ENCODE peak calls at places on chromosomes 11 and 22, in four cellular contexts. E is HCT116, H is heart left ventricle, B is upper lobe of left lung. D is an unnamed sample.

GRCh38 chr22:42328130-42328821 is 57.8 kb upstream of the TCF20 start:
- DNase-seq in H (no peak), B (no peak), E (no peak), D (no peak)

GRCh38 chr11:109641549-109641948 is 219.6 kb downstream of the C11orf87 start:
- DNase-seq in H (no peak), E (no peak), B (no peak), D (no peak)

GRCh38 chr11:65436412-65437032 is 13.9 kb downstream of the NEAT1 start:
- DNase-seq in B (no peak), H (peak), E (no peak), D (peak)

GRCh38 chr11:58632510-58632909 is 10.0 kb downstream of the CNTF start:
- DNase-seq in E (no peak), H (no peak), B (no peak), D (no peak)

GRCh38 chr22:20610243-20610686 is 102.9 kb downstream of the MED15 start:
- DNase-seq in H (no peak), B (peak), E (no peak), D (no peak)

GRCh38 chr11:110655967-110656366 is 56.3 kb downstream of the ARHGAP20 start:
- DNase-seq in B (no peak), H (no peak), E (no peak), D (no peak)

GRCh38 chr22:31533391-31533790 is 37.1 kb downstream of the SFI1 start:
- DNase-seq in E (no peak), H (no peak), B (no peak), D (no peak)

GRCh38 chr22:20968281-20968977 is 1.4 kb downstream of the AIFM3 start:
- DNase-seq in H (no peak), B (peak), E (no peak), D (no peak)

GRCh38 chr11:134576721-134577171 is 164.7 kb upstream of the B3GAT1 start:
- DNase-seq in H (no peak), B (no peak), E (no peak), D (no peak)

GRCh38 chr11:122715883-122716282 is 60.4 kb downstream of the UBASH3B start:
- DNase-seq in B (no peak), E (no peak), H (no peak), D (no peak)

GRCh38 chr11:122720482-122720881 is 65.0 kb downstream of the UBASH3B start:
- DNase-seq in E (no peak), B (no peak), H (no peak), D (no peak)

GRCh38 chr11:122714484-122714883 is 59.0 kb downstream of the UBASH3B start:
- DNase-seq in H (no peak), E (no peak), B (no peak), D (peak)

GRCh38 chr11:122714021-122714420 is 58.5 kb downstream of the UBASH3B start:
- DNase-seq in H (no peak), B (no peak), E (no peak), D (no peak)

DNA sequence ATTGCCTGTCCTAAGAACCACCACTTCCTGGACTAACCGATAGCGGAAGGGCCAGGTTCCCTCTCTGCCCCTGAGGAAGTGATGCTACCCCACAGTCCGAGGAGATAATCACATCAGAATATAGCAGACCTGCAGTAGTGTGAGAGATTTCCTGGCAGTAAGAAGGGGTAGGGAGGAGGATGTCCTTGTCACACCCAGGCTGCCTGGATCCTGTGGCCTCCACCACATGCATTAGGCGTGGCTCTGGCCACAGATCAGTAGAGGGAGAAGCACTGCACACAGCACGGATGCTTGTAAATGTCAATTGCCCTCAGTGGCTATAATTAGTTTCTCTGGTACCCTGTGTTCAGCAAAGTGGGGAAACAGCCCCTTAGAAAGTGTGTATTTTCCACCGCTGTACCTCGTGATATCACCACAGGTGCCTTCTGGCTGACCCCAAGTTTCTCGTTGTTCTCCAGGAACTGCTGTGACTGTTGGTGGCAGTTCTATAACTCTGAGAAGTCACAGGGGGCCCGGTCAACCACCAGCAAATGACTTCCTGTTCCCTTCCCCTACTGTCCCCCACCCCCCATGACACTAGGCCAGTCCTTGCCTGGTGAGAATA is 61.8 kb downstream of the UBASH3B start:
- DNase-seq in B (no peak), E (no peak), H (no peak), D (no peak)
- TF ChIP-seq POLR2A in B (no peak), E (no peak), H (no peak), D (no peak)

GRCh38 chr22:22408731-22409696 is 99.5 kb downstream of the ZNF280B start:
- DNase-seq in B (no peak), E (peak), H (no peak), D (peak)
- TF ChIP-seq CTCF in B (peak), E (peak), H (peak), D (no peak)

GRCh38 chr11:67372232-67372992 is 986 bp downstream of the CLCF1 start:
- DNase-seq in H (no peak), B (peak), E (no peak), D (no peak)

GRCh38 chr11:67372993-67373915 is at the start of gene CLCF1:
- DNase-seq in B (peak), H (peak), E (no peak), D (no peak)

GRCh38 chr11:67375320-67376021 is 2.1 kb upstream of the CLCF1 start:
- DNase-seq in B (no peak), H (no peak), E (no peak), D (no peak)

GRCh38 chr11:67374571-67375276 is 1.3 kb upstream of the CLCF1 start:
- DNase-seq in B (no peak), H (no peak), E (no peak), D (no peak)

GRCh38 chr11:67373916-67374570 is 645 bp upstream of the CLCF1 start:
- DNase-seq in B (peak), H (peak), E (peak), D (peak)
- TF ChIP-seq POLR2A in B (peak), H (peak), E (peak), D (no peak)

GRCh38 chr11:103031834-103032233 is 60.1 kb downstream of the DCUN1D5 start:
- DNase-seq in B (no peak), E (no peak), H (no peak), D (no peak)
- TF ChIP-seq CTCF in B (no peak), E (no peak), H (no peak), D (no peak)

DNA sequence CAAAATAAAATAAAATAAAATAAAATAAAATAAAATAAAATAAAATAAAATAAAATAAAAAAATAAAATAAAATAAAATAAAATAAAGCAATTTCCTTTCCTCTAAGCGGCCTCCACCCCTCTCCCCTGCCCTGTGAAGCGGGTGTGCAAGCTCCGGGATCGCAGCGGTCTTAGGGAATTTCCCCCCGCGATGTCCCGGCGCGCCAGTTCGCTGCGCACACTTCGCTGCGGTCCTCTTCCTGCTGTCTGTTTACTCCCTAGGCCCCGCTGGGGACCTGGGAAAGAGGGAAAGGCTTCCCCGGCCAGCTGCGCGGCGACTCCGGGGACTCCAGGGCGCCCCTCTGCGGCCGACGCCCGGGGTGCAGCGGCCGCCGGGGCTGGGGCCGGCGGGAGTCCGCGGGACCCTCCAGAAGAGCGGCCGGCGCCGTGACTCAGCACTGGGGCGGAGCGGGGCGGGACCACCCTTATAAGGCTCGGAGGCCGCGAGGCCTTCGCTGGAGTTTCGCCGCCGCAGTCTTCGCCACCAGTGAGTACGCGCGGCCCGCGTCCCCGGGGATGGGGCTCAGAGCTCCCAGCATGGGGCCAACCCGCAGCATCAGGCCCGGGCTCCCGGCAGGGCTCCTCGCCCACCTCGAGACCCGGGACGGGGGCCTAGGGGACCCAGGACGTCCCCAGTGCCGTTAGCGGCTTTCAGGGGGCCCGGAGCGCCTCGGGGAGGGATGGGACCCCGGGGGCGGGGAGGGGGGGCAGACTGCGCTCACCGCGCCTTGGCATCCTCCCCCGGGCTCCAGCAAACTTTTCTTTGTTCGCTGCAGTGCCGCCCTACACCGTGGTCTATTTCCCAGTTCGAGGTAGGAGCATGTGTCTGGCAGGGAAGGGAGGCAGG is at the start of gene GSTP1:
- DNase-seq in H (peak), B (peak), E (peak), D (peak)
- TF ChIP-seq POLR2A in H (peak), B (peak), E (peak), D (no peak)

GRCh38 chr11:88103337-88104206 is 71.7 kb downstream of the RAB38 start:
- DNase-seq in B (no peak), H (peak), E (peak), D (no peak)
- TF ChIP-seq CTCF in B (peak), H (peak), E (peak), D (no peak)

GRCh38 chr11:59756845-59757244 is 1.7 kb downstream of the STX3 start:
- DNase-seq in B (no peak), H (no peak), E (peak), D (no peak)
- TF ChIP-seq POLR2A in B (no peak), H (no peak), E (no peak), D (no peak)

DNA sequence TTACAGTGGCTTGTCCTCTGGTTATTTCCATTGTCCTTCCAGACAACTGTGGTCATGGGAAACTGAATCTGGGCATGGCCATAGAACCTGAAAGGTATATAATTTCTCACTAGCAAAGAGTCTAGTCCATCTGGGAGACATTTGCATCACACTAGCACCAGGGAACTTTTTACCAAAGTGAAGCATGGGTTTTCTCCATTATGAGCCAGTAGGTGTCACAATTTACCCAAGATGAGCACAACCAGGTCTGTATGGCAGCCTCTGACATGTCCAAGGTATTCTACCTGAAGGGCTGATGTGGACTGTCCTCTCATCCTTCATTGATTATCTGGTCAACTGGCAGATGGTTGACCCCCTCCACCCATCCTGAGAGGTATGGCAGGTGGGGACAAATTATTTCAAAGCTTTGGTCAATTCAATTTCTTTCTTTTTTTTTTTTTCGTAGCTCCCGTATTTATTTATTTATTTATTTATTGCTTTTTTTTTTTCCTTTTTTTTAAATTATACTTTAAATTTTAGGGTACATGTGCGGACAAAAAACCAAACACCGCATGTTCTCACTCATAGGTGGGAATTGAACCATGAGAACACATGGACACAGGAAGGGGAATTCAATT is 425.9 kb downstream of the TMEM135 start:
- DNase-seq in H (no peak), E (peak), B (no peak), D (no peak)
- TF ChIP-seq CTCF in H (peak), E (peak), B (no peak), D (no peak)

DNA sequence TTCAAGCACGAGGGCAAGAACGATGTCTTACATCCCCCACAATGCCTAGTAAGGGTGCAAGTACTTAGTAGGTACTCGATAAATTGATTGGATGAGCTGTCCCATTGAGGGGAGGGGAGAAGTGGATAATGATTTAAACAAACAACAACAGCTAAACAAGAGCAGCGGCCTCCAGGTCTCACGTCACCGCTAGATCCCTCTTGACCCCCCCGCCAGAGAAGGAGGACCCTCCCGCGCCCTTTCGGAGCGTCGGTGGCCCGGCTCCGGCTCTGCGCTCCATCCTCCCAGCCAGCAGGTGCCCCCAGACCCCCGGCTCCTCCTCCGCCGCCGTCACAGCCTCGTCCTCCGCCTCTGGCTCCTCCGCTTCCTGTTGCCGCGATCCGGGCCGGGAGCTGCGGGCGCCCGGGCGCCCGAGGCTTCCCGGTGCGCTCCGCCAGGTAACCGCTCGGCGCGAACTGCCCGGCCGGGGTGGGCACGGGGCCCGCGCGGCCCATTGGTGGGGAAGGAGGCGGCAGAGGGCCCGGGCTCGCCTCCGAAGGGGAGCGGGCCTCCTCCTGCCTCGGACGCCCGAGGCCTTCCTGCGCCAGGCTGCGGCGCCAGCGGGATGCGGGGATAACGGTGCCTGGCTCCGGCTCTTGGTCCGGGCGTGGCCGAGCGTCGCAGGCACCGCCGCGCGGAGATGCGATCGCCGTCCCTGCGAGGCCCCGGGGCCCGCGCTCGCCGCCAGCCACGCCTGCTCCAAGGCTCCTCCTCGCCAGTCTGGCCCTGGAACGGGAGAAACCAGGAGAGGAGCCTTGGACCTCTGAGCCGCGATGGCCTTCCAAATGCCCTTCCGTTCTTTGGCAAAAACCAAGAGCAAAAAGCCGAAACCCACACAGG is at the start of gene TLCD5:
- DNase-seq in E (peak), B (peak), H (peak), D (no peak)
- TF ChIP-seq POLR2A in E (no peak), B (peak), H (peak), D (no peak)

D was measured in lower leg skin.